ENCODE peak calls at places on chromosomes 3 and 15, in six cellular contexts. S is HCT116, B is lung, L is testis, C is mesothelial cell of epicardium, T is H9. O is an unnamed sample.

GRCh38 chr3:110165753-110166152 is 828.4 kb upstream of the DPPA4 start:
- DNase-seq in C (no peak), L (no peak), S (no peak), T (peak; percentile 58), B (no peak), O (no peak)

GRCh38 chr15:66661432-66662096 is 40.5 kb upstream of the SMAD6 start:
- DNase-seq in S (no peak), C (no peak), T (no peak), B (peak; percentile 43), L (no peak), O (no peak)

GRCh38 chr15:41323611-41324010 is 8.8 kb downstream of the OIP5 start:
- DNase-seq in S (no peak), L (no peak), T (no peak), C (no peak), B (no peak), O (no peak)

GRCh38 chr15:64816452-64816851 is 9.0 kb downstream of the PIF1 start:
- DNase-seq in C (no peak), S (no peak), T (no peak), B (no peak), L (no peak), O (no peak)

GRCh38 chr3:156642750-156643728 is 31.4 kb upstream of the TIPARP start:
- DNase-seq in B (no peak), C (no peak), T (no peak), L (no peak), S (no peak), O (no peak)

GRCh38 chr15:58934114-58934447 is 602 bp upstream of the SLTM start:
- DNase-seq in S (no peak), L (no peak), T (no peak), B (no peak), C (no peak), O (no peak)

GRCh38 chr3:23259515-23259914 is 56.4 kb downstream of the UBE2E2 start:
- DNase-seq in T (no peak), L (no peak), S (no peak), C (no peak), B (no peak), O (no peak)

GRCh38 chr3:73502609-73503560 is 121.9 kb downstream of the PDZRN3 start:
- DNase-seq in T (peak; percentile 73), S (peak; percentile 56), L (peak; percentile 56), B (peak; percentile 53), C (peak; percentile 37), O (peak; percentile 75)

GRCh38 chr3:69855436-69856162 is 116.3 kb downstream of the MITF start:
- DNase-seq in L (no peak), S (no peak), C (no peak), T (no peak), B (no peak), O (no peak)

GRCh38 chr15:45253330-45253729 is 1.3 kb downstream of the SLC28A2 start:
- DNase-seq in L (no peak), T (peak; percentile 49), S (no peak), B (no peak), C (no peak), O (no peak)

GRCh38 chr3:173398111-173398479 is 551 bp downstream of the NLGN1 start:
- DNase-seq in C (no peak), S (no peak), L (no peak), T (no peak), B (no peak), O (peak; percentile 18)

GRCh38 chr3:107761391-107761790 is 238.6 kb downstream of the BBX start:
- DNase-seq in C (no peak), S (no peak), B (no peak), L (no peak), T (no peak), O (no peak)

GRCh38 chr15:39084683-39085530 is 496.0 kb upstream of the THBS1 start:
- DNase-seq in S (no peak), T (no peak), L (peak; percentile 37), C (no peak), B (peak; percentile 33), O (no peak)

GRCh38 chr3:14503033-14503705 is 37.0 kb downstream of the GRIP2 start:
- DNase-seq in L (no peak), S (no peak), C (no peak), B (no peak), T (no peak), O (no peak)

GRCh38 chr3:58659051-58659675 is 7.4 kb downstream of the FAM3D start:
- DNase-seq in L (peak; percentile 54), B (no peak), T (peak; percentile 74), C (no peak), S (peak; percentile 24), O (no peak)

GRCh38 chr15:67050062-67050461 is 15.3 kb upstream of the SMAD3 start:
- DNase-seq in L (no peak), S (no peak), C (no peak), B (no peak), T (no peak), O (no peak)

GRCh38 chr3:172692751-172693310 is 18.0 kb downstream of the NCEH1 start:
- DNase-seq in B (no peak), C (no peak), L (no peak), T (no peak), S (no peak), O (no peak)

GRCh38 chr3:189132125-189132744 is 39.5 kb upstream of the TPRG1 start:
- DNase-seq in T (no peak), C (no peak), L (no peak), S (peak; percentile 93), B (peak; percentile 35), O (peak; percentile 35)

GRCh38 chr3:34020761-34021635 is 222.6 kb downstream of the PDCD6IP start:
- DNase-seq in B (no peak), L (no peak), C (no peak), S (no peak), T (no peak), O (no peak)

GRCh38 chr15:81270781-81271491 is 53.0 kb downstream of the STARD5 start:
- DNase-seq in C (no peak), B (no peak), T (no peak), L (no peak), S (no peak), O (no peak)

GRCh38 chr15:69298354-69298696 is 387 bp upstream of the PAQR5 start:
- DNase-seq in L (no peak), B (no peak), C (no peak), S (no peak), T (no peak), O (no peak)

GRCh38 chr15:85667491-85668424 is 127.0 kb downstream of the KLHL25 start:
- DNase-seq in L (peak; percentile 46), T (no peak), B (peak; percentile 53), S (peak; percentile 48), C (no peak), O (peak; percentile 74)

GRCh38 chr3:148269816-148270215 is 427.9 kb upstream of the AGTR1 start:
- DNase-seq in L (no peak), C (no peak), T (no peak), B (no peak), S (peak; percentile 12), O (no peak)

GRCh38 chr15:70065006-70065722 is 32.6 kb downstream of the TLE3 start:
- DNase-seq in S (no peak), B (peak; percentile 56), L (no peak), T (no peak), C (no peak), O (no peak)

GRCh38 chr3:150765949-150766720 is 3.2 kb upstream of the SIAH2 start:
- DNase-seq in T (no peak), C (no peak), L (no peak), S (no peak), B (no peak), O (peak; percentile 55)

DNA sequence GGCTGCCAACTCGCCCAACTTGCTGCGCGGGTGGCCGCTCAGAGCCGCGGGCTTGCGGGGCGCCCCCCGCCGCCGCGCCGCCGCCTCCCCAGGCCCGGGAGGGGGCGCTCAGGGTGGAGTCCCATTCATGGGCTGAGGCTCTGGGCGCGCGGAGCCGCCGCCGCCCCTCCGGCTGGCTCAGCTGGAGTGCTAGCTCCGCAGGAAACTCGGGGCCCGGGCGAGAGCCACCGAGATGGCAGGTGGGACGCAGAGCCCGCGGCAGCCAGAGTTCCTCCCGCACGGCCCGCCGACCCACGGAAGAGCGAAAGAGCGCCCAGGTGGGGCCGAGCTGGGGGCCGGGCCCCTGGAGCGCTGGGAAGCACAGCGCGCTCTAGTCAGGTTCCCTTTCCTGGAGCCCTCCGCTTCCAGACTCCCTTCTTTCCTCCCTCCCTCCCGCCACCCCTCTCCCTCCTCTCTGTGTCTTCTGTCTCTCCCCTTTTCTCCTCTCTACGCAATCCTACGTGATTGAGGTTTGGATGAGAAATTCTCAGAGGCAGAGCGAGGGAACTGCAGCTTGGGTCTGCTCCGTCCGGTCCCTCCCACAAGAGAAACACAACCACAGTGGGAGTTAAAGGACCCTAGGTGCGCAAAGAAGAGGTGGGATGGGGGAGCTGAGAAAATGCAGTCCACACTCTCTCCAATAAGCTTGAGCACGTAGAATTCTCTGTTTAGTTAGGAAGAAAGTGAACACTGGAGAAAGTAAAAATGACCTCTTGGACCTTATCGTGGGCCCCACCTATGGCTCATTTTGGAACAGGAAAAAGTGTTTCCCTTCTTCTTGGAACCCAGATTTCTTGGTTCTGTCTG is 317.3 kb downstream of the FGF12 start:
- DNase-seq in T (peak; percentile 62), C (no peak), L (peak; percentile 19), S (no peak), B (no peak), O (peak; percentile 43)
- TF ChIP-seq CTCF in T (peak; percentile 32), C (no peak), L (no peak), S (no peak), B (no peak), O (no peak)

DNA sequence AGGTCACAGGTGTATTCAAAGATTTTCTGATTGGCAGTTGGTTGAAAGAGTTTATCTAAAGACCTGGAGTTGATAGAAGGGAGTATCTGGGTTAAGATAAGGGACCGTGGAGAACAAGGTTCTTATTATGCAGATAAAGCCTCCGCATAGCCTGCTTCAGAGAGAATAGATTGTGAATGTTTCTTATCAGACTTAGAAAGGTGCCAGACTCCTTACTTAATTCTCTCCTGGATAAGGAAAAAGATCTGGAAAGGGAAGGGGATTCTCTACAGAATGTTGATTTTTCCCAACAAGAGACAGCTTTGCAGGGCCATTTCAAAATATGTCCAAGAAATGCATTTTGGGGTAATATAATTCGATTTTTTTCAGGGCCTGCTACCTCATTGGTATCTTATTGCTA is 341.3 kb upstream of the RARB start:
- DNase-seq in T (no peak), L (no peak), S (no peak), B (no peak), C (no peak), O (no peak)
- TF ChIP-seq CTCF in T (no peak), L (no peak), S (no peak), B (no peak), C (no peak), O (no peak)

DNA sequence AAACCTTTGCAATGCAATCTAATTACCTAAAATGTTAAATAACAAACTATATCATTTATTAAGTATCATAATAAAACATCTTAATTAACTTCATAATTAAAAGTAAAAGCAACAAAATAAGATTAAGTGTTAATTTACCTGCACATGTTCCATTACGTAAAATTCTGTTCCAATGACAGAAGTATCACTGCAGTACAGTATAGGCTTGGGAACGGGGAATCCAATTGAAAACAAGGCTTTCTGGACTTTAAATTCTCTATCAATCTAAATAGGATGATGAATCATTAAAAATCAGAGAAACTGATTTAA is 17.1 kb downstream of the ACAD11 start:
- DNase-seq in T (no peak), C (no peak), B (no peak), L (no peak), S (no peak), O (no peak)
- TF ChIP-seq CTCF in T (peak; percentile 7), C (peak; percentile 31), B (no peak), L (no peak), S (no peak), O (no peak)

DNA sequence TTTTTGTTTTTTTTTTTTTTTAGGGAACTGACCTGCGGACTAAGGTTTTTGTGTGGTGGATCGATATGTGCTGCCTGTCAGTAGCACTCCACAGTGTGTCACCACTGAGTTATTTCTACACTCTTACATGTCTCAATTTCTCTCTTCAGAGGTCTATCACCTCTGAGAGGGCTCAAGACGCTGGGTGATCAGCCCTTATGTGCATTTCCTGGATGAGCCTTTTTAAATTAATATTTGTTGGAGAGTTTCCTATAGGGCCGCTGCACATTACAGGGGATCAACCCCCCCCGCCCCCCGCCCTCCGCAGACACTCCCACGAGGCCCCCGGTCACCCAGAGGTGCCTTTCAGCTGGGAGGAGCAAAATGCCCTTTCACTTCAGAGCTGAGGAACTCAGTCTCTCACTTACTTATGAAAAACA is 34.5 kb upstream of the AP4E1 start:
- DNase-seq in C (no peak), S (no peak), B (no peak), T (no peak), L (no peak), O (no peak)
- TF ChIP-seq CTCF in C (no peak), S (no peak), B (no peak), T (no peak), L (no peak), O (peak; percentile 37)

O was measured in GM13977.